ENCODE peak calls at places on chromosomes 13 and 19, in ten cellular contexts. B is fibroblast of lung, L is mammary epithelial cell, M is neural progenitor cell, G is H1, R is A549, O is GM23338, W is GM23248, X is mesendoderm, I is HCT116. N is an unnamed sample.

GRCh38 chr13:52003551-52003950 is 7.7 kb downstream of the ATP7B start:
- DNase-seq in B (no peak), L (no peak), M (no peak), G (no peak), R (peak; percentile 9), O (peak; percentile 48), W (no peak), X (peak; percentile 60), I (no peak), N (no peak)

GRCh38 chr19:31356587-31357314 is 7.5 kb upstream of the TSHZ3 start:
- DNase-seq in B (peak; percentile 33), L (no peak), M (peak; percentile 75), G (peak; percentile 87), R (no peak), O (peak; percentile 80), W (no peak), X (peak; percentile 67), I (no peak), N (no peak)

GRCh38 chr13:112931028-112931934 is 37.7 kb upstream of the MCF2L start:
- DNase-seq in B (peak; percentile 45), L (peak; percentile 59), M (peak; percentile 73), G (no peak), R (peak; percentile 45), O (peak; percentile 74), W (peak; percentile 81), X (peak; percentile 83), I (peak; percentile 46), N (peak; percentile 57)

GRCh38 chr13:85828094-85828684 is 29.0 kb upstream of the SLITRK6 start:
- DNase-seq in B (peak; percentile 4), L (no peak), M (peak; percentile 29), G (no peak), R (peak; percentile 15), O (peak; percentile 47), W (peak; percentile 50), X (peak; percentile 18), I (peak; percentile 13), N (no peak)

GRCh38 chr13:112331675-112332074 is 44.5 kb upstream of the SPACA7 start:
- DNase-seq in B (no peak), L (no peak), M (peak; percentile 69), G (no peak), R (no peak), O (no peak), W (no peak), X (no peak), I (no peak), N (no peak)

GRCh38 chr13:108929532-108929931 is 300.1 kb downstream of the MYO16 start:
- DNase-seq in B (peak; percentile 20), L (no peak), M (no peak), G (no peak), R (no peak), O (peak; percentile 8), W (peak; percentile 33), X (no peak), I (no peak), N (no peak)

GRCh38 chr13:92158335-92158734 is 759.9 kb downstream of the GPC5 start:
- DNase-seq in B (peak; percentile 74), L (peak; percentile 39), M (no peak), G (no peak), R (no peak), O (no peak), W (peak; percentile 2), X (no peak), I (no peak), N (no peak)

GRCh38 chr13:80658705-80659104 is 317.8 kb upstream of the SPRY2 start:
- DNase-seq in B (no peak), L (no peak), M (no peak), G (no peak), R (no peak), O (no peak), W (no peak), X (no peak), I (no peak), N (no peak)

GRCh38 chr13:30299746-30300145 is 7.6 kb downstream of the KATNAL1 start:
- DNase-seq in B (peak; percentile 55), L (no peak), M (no peak), G (no peak), R (no peak), O (no peak), W (peak; percentile 42), X (no peak), I (no peak), N (no peak)

DNA sequence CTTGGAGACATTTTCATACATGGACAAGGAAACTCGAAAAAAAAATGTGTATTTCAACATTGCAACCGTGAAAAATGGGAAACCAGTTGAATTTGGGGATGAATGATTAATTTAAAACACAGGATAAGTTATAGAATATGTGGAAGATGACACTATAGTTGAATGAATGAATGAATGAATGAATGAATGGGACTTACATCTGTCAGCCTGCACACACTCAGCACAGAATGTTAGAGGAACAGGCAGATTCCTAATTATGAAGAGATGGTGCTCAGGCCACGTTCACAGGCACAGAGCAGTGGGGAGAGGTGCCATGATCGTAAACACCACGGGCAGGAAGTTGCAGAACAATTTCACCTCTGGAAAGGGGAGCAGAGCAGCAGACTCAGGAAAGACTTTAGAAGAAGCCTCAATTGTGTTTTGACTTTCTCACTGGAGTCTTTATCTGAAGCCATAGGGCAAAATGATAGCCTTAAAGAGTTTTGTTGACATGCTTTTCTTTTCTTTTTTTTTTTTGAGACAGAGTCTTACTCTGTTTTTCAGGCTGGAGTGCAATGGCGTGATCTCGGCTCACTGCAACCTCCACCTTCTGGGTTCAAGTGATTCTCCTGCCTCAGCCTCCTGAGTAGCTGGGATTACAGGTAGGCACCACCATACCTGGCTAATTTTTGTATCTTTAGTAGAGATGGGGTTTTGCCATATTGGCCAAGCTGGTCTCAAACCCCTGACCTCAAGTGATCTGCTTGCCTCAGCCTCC is 4.9 kb upstream of the SULT2A1 start:
- DNase-seq in B (no peak), L (no peak), M (no peak), G (no peak), R (no peak), O (no peak), W (no peak), X (no peak), I (no peak), N (no peak)
- H3K4me2 ChIP-seq in B (no peak overlapping the region), L (no peak overlapping the region), M (no peak overlapping the region), G (no peak overlapping the region), R (no peak overlapping the region), O (no peak overlapping the region), W (no peak overlapping the region), X (no peak overlapping the region), I (no peak overlapping the region), N (no peak overlapping the region)

DNA sequence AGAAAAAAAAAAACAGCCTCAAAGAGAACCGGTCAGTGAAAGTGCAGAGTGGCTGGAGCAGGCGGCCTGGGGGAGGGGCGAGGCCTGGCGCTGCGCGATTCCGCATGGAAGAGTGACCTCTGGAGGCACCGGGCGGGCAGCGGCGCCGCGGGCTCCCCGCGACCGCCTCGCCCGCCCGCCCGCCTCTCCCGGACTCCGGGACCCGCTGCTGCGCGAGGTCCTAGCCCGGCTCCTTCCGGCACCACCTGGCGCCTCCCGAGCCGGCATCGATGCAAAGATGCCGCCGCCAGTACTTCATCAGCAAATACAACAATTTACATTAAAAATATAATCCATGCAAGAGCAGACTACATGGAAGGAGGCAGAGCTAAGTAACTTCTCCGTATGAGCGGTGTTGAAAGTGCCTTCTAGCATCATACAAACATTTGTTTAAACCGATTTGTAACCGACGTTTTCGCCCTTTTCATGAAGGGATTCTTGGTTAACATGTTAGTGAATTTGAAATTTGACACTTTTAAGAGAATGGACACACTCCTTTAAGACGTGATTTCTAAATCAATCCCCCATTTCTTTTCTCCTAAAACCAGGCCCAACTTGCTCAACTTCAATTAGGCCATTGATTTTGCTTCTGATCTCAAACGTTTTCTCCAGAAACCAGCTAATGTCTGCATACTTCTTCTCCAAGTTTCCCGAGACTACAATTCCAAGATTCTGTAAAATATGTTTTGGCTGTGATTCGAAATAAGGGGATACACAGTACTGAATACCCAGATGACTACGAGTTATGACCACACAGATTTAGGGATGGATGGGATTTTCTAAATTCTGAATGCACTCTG is 2.1 kb downstream of the EFNB2 start:
- DNase-seq in B (peak; percentile 81), L (peak; percentile 76), M (peak; percentile 93), G (peak; percentile 82), R (peak; percentile 56), O (peak; percentile 88), W (peak; percentile 85), X (peak; percentile 87), I (no peak), N (peak; percentile 75)
- H3K27ac ChIP-seq in B (peak overlapping the region; percentile 72), L (peak overlapping the region; percentile 89), M (no peak overlapping the region), G (no peak overlapping the region), R (no peak overlapping the region), O (no peak overlapping the region), W (no peak overlapping the region), X (no peak overlapping the region), I (peak overlapping the region; percentile 81), N (peak overlapping the region; percentile 83)

GRCh38 chr13:90532861-90533260 is 814.6 kb upstream of the MIR17HG start:
- DNase-seq in B (no peak), L (no peak), M (no peak), G (no peak), R (no peak), O (no peak), W (no peak), X (no peak), I (no peak), N (no peak)
- H3K4me2 ChIP-seq in B (no peak overlapping the region), L (no peak overlapping the region), M (no peak overlapping the region), G (no peak overlapping the region), R (no peak overlapping the region), O (no peak overlapping the region), W (no peak overlapping the region), X (no peak overlapping the region), I (no peak overlapping the region), N (no peak overlapping the region)

GRCh38 chr13:25881946-25882574 is 169.8 kb downstream of the SHISA2 start:
- DNase-seq in B (peak; percentile 90), L (no peak), M (peak; percentile 91), G (no peak), R (no peak), O (peak; percentile 78), W (no peak), X (peak; percentile 68), I (no peak), N (no peak)
- H3K27ac ChIP-seq in B (no peak overlapping the region), L (no peak overlapping the region), M (peak overlapping the region; percentile 82), G (no peak overlapping the region), R (no peak overlapping the region), O (peak overlapping the region; percentile 1), W (no peak overlapping the region), X (no peak overlapping the region), I (no peak overlapping the region), N (no peak overlapping the region)

GRCh38 chr13:31742102-31742695 is 2.9 kb downstream of the RXFP2 start:
- DNase-seq in B (peak; percentile 53), L (peak; percentile 45), M (peak; percentile 85), G (peak; percentile 83), R (peak; percentile 50), O (peak; percentile 87), W (peak; percentile 85), X (peak; percentile 72), I (peak; percentile 40), N (peak; percentile 22)
- H3K4me2 ChIP-seq in B (peak overlapping the region; percentile 49), L (peak overlapping the region; percentile 50), M (no peak overlapping the region), G (no peak overlapping the region), R (peak overlapping the region; percentile 41), O (no peak overlapping the region), W (peak overlapping the region; percentile 67), X (no peak overlapping the region), I (peak overlapping the region; percentile 32), N (no peak overlapping the region)

GRCh38 chr13:114053026-114053425 is 79.2 kb upstream of the C13orf46 start:
- DNase-seq in B (peak; percentile 85), L (no peak), M (no peak), G (no peak), R (no peak), O (no peak), W (peak; percentile 70), X (no peak), I (no peak), N (no peak)
- H3K27ac ChIP-seq in B (peak overlapping the region; percentile 45), L (no peak overlapping the region), M (no peak overlapping the region), G (no peak overlapping the region), R (no peak overlapping the region), O (no peak overlapping the region), W (no peak overlapping the region), X (no peak overlapping the region), I (no peak overlapping the region), N (no peak overlapping the region)